ENCODE peak calls at places on chromosomes 13 and 19, in six cellular contexts. A, Z, B, W, H and F are unnamed samples.

GRCh38 chr13:33228645-33229445 is 56.7 kb downstream of the STARD13 start:
- DNase-seq in Z (no peak), B (peak; percentile 96), A (no peak), H (peak; percentile 67), W (no peak), F (peak; percentile 83)

GRCh38 chr13:49512578-49512977 is 16.8 kb downstream of the PHF11 start:
- DNase-seq in Z (no peak), H (no peak), B (no peak), W (no peak), A (no peak), F (no peak)

GRCh38 chr13:37595162-37595561 is 3.4 kb downstream of the POSTN start:
- DNase-seq in B (peak; percentile 54), W (peak; percentile 21), H (no peak), A (no peak), Z (no peak), F (peak; percentile 47)

GRCh38 chr13:110070511-110071120 is 236.3 kb downstream of the COL4A1 start:
- DNase-seq in A (no peak), B (peak; percentile 69), Z (no peak), W (no peak), H (no peak), F (peak; percentile 77)

GRCh38 chr19:50728084-50728737 is 5.0 kb downstream of the CLEC11A start:
- DNase-seq in H (peak; percentile 92), W (peak; percentile 89), A (peak; percentile 99), B (no peak), Z (peak; percentile 90), F (peak; percentile 75)

GRCh38 chr13:43572601-43573360 is 214.0 kb downstream of the ENOX1 start:
- DNase-seq in H (peak; percentile 91), B (peak; percentile 58), A (no peak), W (no peak), Z (no peak), F (peak; percentile 25)

GRCh38 chr13:61286148-61286745 is 129.4 kb downstream of the PCDH20 start:
- DNase-seq in B (no peak), A (peak; percentile 53), Z (peak; percentile 2), W (peak; percentile 9), H (no peak), F (no peak)

GRCh38 chr13:23384111-23384510 is 49.4 kb downstream of the SACS start:
- DNase-seq in H (no peak), W (no peak), A (no peak), B (peak; percentile 22), Z (no peak), F (peak; percentile 90)

GRCh38 chr19:12937243-12938053 is 961 bp upstream of the CALR start:
- DNase-seq in Z (no peak), W (no peak), H (peak; percentile 34), B (peak; percentile 55), A (peak; percentile 77), F (no peak)

GRCh38 chr13:114234645-114235421 is at the start of gene CDC16:
- DNase-seq in B (peak; percentile 89), A (peak; percentile 92), Z (peak; percentile 71), W (peak; percentile 80), H (peak; percentile 90), F (peak; percentile 89)
- H3K18ac ChIP-seq in B (peak within 1 kb of the TSS; percentile 98), A (no peak within 1 kb of the TSS), Z (peak within 1 kb of the TSS; percentile 96), W (peak within 1 kb of the TSS; percentile 48), H (peak within 1 kb of the TSS; percentile 89), F (no peak within 1 kb of the TSS)

GRCh38 chr13:40069173-40070044 is 413.9 kb downstream of the COG6 start:
- DNase-seq in Z (peak; percentile 61), B (peak; percentile 65), H (peak; percentile 76), A (peak; percentile 73), W (no peak), F (peak; percentile 46)
- H2AFZ ChIP-seq in Z (no peak overlapping the region), B (no peak overlapping the region), H (no peak overlapping the region), A (no peak overlapping the region), W (no peak overlapping the region), F (no peak overlapping the region)

GRCh38 chr13:30714629-30715028 is 20.7 kb upstream of the ALOX5AP start:
- DNase-seq in B (no peak), W (no peak), Z (no peak), A (no peak), H (peak; percentile 34), F (no peak)

GRCh38 chr13:30715357-30715756 is 20.0 kb upstream of the ALOX5AP start:
- DNase-seq in A (no peak), W (no peak), H (no peak), B (no peak), Z (no peak), F (no peak)

GRCh38 chr13:30713133-30713532 is 22.2 kb upstream of the ALOX5AP start:
- DNase-seq in B (peak; percentile 85), H (peak; percentile 31), A (no peak), W (no peak), Z (no peak), F (no peak)

GRCh38 chr13:30718661-30719520 is 16.5 kb upstream of the ALOX5AP start:
- DNase-seq in A (no peak), Z (no peak), B (peak; percentile 90), W (no peak), H (peak; percentile 78), F (peak; percentile 95)

DNA sequence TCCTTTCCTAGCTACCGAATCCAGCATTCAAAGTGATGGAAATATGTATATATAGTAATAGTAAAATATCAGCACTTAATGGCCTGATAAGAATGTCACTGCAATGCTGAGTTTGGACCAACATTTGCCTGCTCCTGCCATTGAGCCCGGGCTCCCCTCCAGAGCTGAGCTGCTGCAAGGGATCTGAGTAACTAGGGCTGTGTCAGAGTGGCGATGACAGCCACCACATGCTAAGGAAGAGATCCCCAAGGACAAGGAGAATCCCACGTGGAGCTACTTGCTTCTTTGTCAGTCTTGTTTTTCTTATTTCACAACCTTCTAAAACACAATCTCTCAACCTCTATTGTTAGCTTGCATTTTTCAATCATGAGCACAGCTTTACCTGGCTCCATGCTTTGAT is 19.5 kb upstream of the ALOX5AP start:
- DNase-seq in W (no peak), Z (no peak), A (no peak), B (no peak), H (no peak), F (no peak)
- H3K18ac ChIP-seq in W (no peak overlapping the region), Z (no peak overlapping the region), A (no peak overlapping the region), B (no peak overlapping the region), H (no peak overlapping the region), F (peak overlapping the region; percentile 49)

DNA sequence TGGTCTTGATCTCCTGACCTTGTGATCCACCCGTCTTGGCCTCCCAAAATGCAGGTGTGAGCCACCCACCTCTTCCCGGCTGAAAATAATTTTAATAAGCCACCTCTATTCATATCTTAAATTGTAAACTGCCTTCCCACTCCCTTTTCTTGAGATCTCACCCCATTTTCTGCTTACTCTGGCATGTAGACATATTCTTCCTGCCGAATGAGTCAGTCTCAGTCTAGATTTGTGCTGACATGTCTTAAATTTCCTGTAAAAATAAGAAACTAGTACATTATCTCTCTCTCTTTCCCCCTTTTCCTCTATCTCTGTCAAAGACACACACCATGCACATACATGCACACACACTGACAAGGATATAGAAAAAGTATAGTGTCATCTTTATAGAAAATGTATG is 60.9 kb downstream of the THSD1 start:
- DNase-seq in W (no peak), A (no peak), B (no peak), H (no peak), Z (no peak), F (peak; percentile 47)
- H2AFZ ChIP-seq in W (no peak overlapping the region), A (no peak overlapping the region), B (no peak overlapping the region), H (no peak overlapping the region), Z (no peak overlapping the region), F (no peak overlapping the region)

DNA sequence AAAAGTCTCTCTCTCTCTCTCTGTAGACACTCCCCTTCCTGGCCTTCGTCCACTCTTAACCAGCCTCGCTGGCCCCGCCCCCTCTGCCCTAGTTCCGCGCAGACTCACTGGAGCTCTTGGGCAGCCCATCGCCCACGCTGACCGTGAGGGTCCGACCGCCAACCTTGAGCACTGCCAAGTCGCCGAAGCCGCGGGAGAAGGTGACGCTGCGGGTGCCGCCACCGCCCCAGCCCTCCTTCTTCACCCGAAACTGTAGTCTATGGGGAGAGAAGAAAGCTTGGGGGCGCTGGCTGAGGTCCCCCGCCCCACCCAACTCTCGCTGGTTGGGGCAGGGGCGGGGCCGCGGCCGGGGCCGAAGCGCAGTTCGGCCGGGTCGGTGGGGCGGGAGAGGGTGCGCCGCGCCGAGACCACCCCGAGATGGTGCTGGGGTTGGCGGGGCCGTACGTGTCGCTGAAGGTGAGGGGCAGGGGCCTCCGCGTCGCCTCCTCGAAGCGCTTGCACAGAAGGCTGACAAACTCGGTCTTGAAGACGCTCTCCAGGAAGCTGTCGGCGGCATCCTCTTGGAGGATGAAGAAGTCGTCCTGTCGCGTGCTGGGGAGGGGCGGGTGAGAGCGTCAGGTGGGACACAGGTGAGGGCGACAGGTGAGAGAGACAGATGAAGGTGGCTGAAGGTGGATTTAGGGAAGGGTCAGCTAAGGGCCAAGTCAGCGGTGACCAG is 12.5 kb upstream of the ZNF414 start:
- DNase-seq in B (peak; percentile 95), A (peak; percentile 94), Z (peak; percentile 92), H (peak; percentile 89), W (peak; percentile 54), F (peak; percentile 88)
- H3K18ac ChIP-seq in B (peak overlapping the region; percentile 88), A (no peak overlapping the region), Z (peak overlapping the region; percentile 94), H (peak overlapping the region; percentile 56), W (peak overlapping the region; percentile 90), F (no peak overlapping the region)

GRCh38 chr19:7605490-7606222 is 10.0 kb downstream of the CAMSAP3 start:
- DNase-seq in A (peak; percentile 84), Z (no peak), W (peak; percentile 65), B (peak; percentile 14), H (peak; percentile 12), F (no peak)
- H2AFZ ChIP-seq in A (no peak overlapping the region), Z (no peak overlapping the region), W (no peak overlapping the region), B (no peak overlapping the region), H (no peak overlapping the region), F (peak overlapping the region; percentile 18)

DNA sequence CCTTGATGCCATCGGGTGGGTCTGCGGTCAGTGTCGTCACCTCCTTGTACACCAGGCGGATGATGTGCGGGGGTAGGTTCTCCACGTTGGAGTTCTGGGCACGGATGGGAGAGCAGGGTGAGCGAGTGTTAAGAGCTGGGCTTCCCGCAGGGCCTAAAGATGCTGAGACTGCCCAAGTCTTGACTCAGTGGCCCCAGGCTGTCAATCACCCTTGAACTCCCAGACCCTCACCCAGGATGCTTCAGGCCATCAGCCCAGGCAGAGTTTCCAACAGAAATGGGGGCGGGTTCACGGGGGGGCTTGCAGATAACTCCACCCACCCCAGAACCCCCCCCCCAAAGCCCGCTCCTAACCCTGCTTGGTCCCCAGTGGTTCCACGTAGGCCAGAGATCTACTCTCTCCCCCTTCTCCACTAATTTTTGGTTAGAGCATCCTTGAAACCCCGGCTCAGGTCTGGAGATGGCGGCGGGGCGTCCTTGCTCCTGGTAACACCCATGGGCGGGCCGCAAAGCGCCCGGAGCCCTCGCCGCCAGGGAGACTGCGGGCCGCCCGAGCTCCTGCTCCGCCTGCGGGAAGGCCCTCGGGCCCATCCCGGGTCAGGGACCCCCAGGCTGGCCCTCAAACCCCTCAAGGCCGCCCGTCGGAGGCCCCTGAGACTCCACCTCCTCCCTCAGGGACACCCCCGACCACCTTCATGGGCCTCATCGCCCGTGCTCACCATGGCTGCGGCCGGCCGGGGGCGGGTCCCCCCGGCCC is 541 bp downstream of the UBE2S start:
- DNase-seq in A (no peak), W (no peak), B (peak; percentile 37), H (peak; percentile 65), Z (no peak), F (no peak)
- H3K18ac ChIP-seq in A (peak overlapping the region; percentile 72), W (peak overlapping the region; percentile 83), B (peak overlapping the region; percentile 79), H (peak overlapping the region; percentile 80), Z (peak overlapping the region; percentile 92), F (peak overlapping the region; percentile 20)

DNA sequence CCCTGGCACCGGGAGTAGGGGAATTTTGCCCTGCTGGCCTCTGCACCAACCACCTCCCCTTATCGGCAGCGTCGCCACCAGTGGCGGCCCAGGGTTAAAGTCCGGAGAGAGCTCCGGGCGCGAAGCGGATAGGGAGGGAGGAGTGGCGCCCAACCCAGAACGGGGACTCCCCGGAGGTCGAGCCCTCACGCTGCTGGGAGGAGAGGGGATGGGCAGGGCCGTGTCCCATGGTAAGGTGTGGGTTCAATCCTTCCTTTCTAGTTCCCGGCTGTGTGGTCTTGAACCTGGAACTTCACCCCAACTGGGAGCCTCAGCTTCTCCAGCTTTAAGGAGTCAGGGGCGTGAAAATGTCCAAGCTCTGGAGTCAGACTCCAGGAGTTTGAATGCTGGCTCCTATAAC is 23.3 kb upstream of the BCL3 start:
- DNase-seq in A (no peak), B (peak; percentile 22), Z (no peak), W (no peak), H (peak; percentile 27), F (no peak)
- H2AFZ ChIP-seq in A (no peak overlapping the region), B (no peak overlapping the region), Z (no peak overlapping the region), W (peak overlapping the region; percentile 34), H (no peak overlapping the region), F (peak overlapping the region; percentile 49)